ENCODE peak calls at places on chromosomes 13 and 19, in nine cellular contexts. D is cerebellar nuclear complex; V is activated effector memory CD4-positive, alpha-beta T cell treated with anti-CD3 and anti-CD28 coated beads, Interleukin-2, amount 50 U/mL, for 16 hours; Z is T-helper 9 cell; H is progenitor cell of endocrine pancreas; L is activated naive CD8-positive, alpha-beta T cell treated with anti-CD3 and anti-CD28 coated beads, Interleukin-2, amount 50 U/mL, for 16 hours; E is aorta; Y is stimulated activated CD8-positive, alpha-beta memory T cell treated with anti-CD3 and anti-CD28 coated beads, Interleukin-4, amount 100 ng/mL, for 1 hour; U is GM13976. N is an unnamed sample.

GRCh38 chr19:50695251-50696064 is 24.1 kb downstream of the SHANK1 start:
- DNase-seq in D (no peak), Z (no peak), E (no peak), L (no peak), Y (no peak), H (peak; percentile 66), U (peak; percentile 75), V (no peak), N (no peak)

GRCh38 chr13:96968027-96968426 is 26.2 kb downstream of the OXGR1 start:
- DNase-seq in H (no peak), Y (no peak), U (no peak), Z (no peak), L (no peak), D (no peak), V (no peak), E (no peak), N (no peak)

GRCh38 chr13:42803563-42804212 is 22.3 kb downstream of the FAM216B start:
- DNase-seq in E (no peak), H (no peak), V (no peak), Y (no peak), U (no peak), L (no peak), D (no peak), Z (no peak), N (no peak)

GRCh38 chr19:33813391-33814101 is 16.9 kb downstream of the KCTD15 start:
- DNase-seq in E (peak; percentile 52), V (peak; percentile 54), U (no peak), H (no peak), Z (no peak), L (no peak), D (no peak), Y (no peak), N (no peak)

GRCh38 chr19:47433121-47433520 is 13.8 kb upstream of the MEIS3 start:
- DNase-seq in H (no peak), E (no peak), V (no peak), Y (no peak), D (no peak), U (no peak), Z (no peak), L (no peak), N (no peak)

GRCh38 chr19:58519087-58519354 is 589 bp downstream of the ZBTB45 start:
- DNase-seq in V (peak; percentile 79), Z (peak; percentile 39), Y (no peak), D (no peak), L (no peak), U (peak; percentile 64), H (peak; percentile 51), E (no peak), N (peak; percentile 71)

GRCh38 chr13:30128095-30128494 is 179.3 kb downstream of the KATNAL1 start:
- DNase-seq in U (no peak), Z (no peak), D (no peak), E (no peak), L (no peak), V (no peak), Y (no peak), H (no peak), N (no peak)

GRCh38 chr19:47256688-47257410 is 524 bp downstream of the CCDC9 start:
- DNase-seq in D (no peak), Z (peak; percentile 99), E (peak; percentile 100), U (peak; percentile 99), Y (peak; percentile 98), V (peak; percentile 99), L (peak; percentile 99), H (peak; percentile 100), N (peak; percentile 100)

GRCh38 chr19:1266818-1267440 is 2.2 kb upstream of the CIRBP start:
- DNase-seq in L (no peak), D (no peak), E (peak; percentile 95), Z (peak; percentile 72), U (no peak), H (peak; percentile 82), V (peak; percentile 93), Y (no peak), N (peak; percentile 88)

GRCh38 chr19:19748249-19748938 is 15.5 kb upstream of the ZNF14 start:
- DNase-seq in V (no peak), L (no peak), U (peak; percentile 19), E (peak; percentile 52), Y (no peak), D (no peak), Z (no peak), H (no peak), N (no peak)